ENCODE peak calls at places on chromosomes 11 and 22, in five cellular contexts. C, F, S, D and G are unnamed samples.

GRCh38 chr11:94107363-94107762 is 21.3 kb upstream of the PANX1 start:
- ATAC-seq in S (no peak), C (no peak), D (no peak), F (no peak), G (no peak)

GRCh38 chr22:31446208-31446607 is 43.4 kb downstream of the EIF4ENIF1 start:
- ATAC-seq in D (no peak), S (no peak), C (no peak), F (no peak), G (no peak)

GRCh38 chr22:18048441-18048898 is 24.1 kb upstream of the MICAL3 start:
- ATAC-seq in F (no peak), S (no peak), D (peak), C (no peak), G (no peak)

GRCh38 chr11:133924661-133925060 is 32.1 kb downstream of the IGSF9B start:
- ATAC-seq in F (no peak), D (no peak), S (no peak), C (no peak), G (no peak)

GRCh38 chr11:86978247-86978646 is 23.1 kb upstream of the FZD4 start:
- ATAC-seq in C (no peak), D (no peak), S (no peak), F (no peak), G (no peak)

GRCh38 chr22:40203568-40203967 is 25.8 kb downstream of the TNRC6B start:
- ATAC-seq in S (peak), C (peak), F (peak), D (peak), G (peak)

GRCh38 chr22:36253523-36254490 is 874 bp downstream of the APOL1 start:
- ATAC-seq in F (peak), D (peak), C (peak), S (peak), G (peak)

GRCh38 chr11:44519989-44520737 is 45.3 kb upstream of the CD82 start:
- ATAC-seq in D (peak), S (no peak), F (no peak), C (no peak), G (no peak)

GRCh38 chr11:83172551-83172950 is 15.6 kb downstream of the PCF11 start:
- ATAC-seq in C (no peak), D (no peak), F (no peak), S (no peak), G (peak)

GRCh38 chr22:20748820-20749428 is 25.0 kb upstream of the SERPIND1 start:
- ATAC-seq in D (peak), S (no peak), F (no peak), C (no peak), G (no peak)